ENCODE peak calls at places on chromosomes 5 and 9, in six cellular contexts. J is tibial artery, M is colonic mucosa, B is pancreas, R is heart right ventricle, P is adipocyte. C is an unnamed sample. For H3K9me3 and H3K36me3, the result is how much of the 10 kb centered on the place peaks cover.

GRCh38 chr5:143235423-143235822 is 168.1 kb downstream of the NR3C1 start:
- DNase-seq in J (no peak), M (no peak), B (no peak), R (no peak), P (peak), C (peak)

GRCh38 chr9:84368593-84368992 is 28.0 kb upstream of the SLC28A3 start:
- DNase-seq in J (no peak), M (no peak), B (no peak), R (no peak), P (no peak), C (no peak)

GRCh38 chr5:1877434-1878049 is 5.2 kb downstream of the IRX4 start:
- DNase-seq in J (no peak), M (no peak), B (no peak), R (no peak), P (no peak), C (no peak)

GRCh38 chr5:37814699-37815098 is 25.1 kb downstream of the GDNF start:
- DNase-seq in J (no peak), M (no peak), B (no peak), R (no peak), P (no peak), C (no peak)

GRCh38 chr5:156475831-156476551 is 149.0 kb downstream of the SGCD start:
- DNase-seq in J (peak), M (peak), B (no peak), R (no peak), P (peak), C (peak)

GRCh38 chr9:131734165-131734610 is 5.7 kb downstream of the RAPGEF1 start:
- DNase-seq in J (no peak), M (peak), B (no peak), R (peak), P (peak), C (no peak)

GRCh38 chr5:57002959-57003485 is 51.1 kb upstream of the MIER3 start:
- DNase-seq in J (no peak), M (no peak), B (no peak), R (no peak), P (no peak), C (no peak)

GRCh38 chr9:123437201-123437600 is 81.2 kb downstream of the CRB2 start:
- DNase-seq in J (no peak), M (no peak), B (no peak), R (no peak), P (no peak), C (no peak)

GRCh38 chr5:147972441-147972840 is 66.1 kb upstream of the C5orf46 start:
- DNase-seq in J (no peak), M (no peak), B (no peak), R (no peak), P (no peak), C (no peak)

GRCh38 chr9:18071651-18072060 is 402.3 kb upstream of the ADAMTSL1 start:
- DNase-seq in J (no peak), M (no peak), B (no peak), R (no peak), P (no peak), C (no peak)

GRCh38 chr5:111670826-111671492 is 86.0 kb downstream of the NREP start:
- DNase-seq in J (no peak), M (no peak), B (no peak), R (no peak), P (no peak), C (no peak)

GRCh38 chr5:73816656-73817420 is 190.8 kb downstream of the ARHGEF28 start:
- DNase-seq in J (no peak), M (no peak), B (no peak), R (no peak), P (peak), C (peak)

GRCh38 chr9:78253285-78253684 is 17.4 kb downstream of the CEP78 start:
- DNase-seq in J (no peak), M (no peak), B (no peak), R (no peak), P (no peak), C (no peak)

GRCh38 chr5:72178910-72179815 is 71.9 kb downstream of the MAP1B start:
- DNase-seq in J (peak), M (peak), B (no peak), R (peak), P (peak), C (peak)

GRCh38 chr5:179699640-179700298 is 1.0 kb downstream of the CANX start:
- DNase-seq in J (no peak), M (peak), B (no peak), R (no peak), P (peak), C (peak)

GRCh38 chr5:10576121-10576789 is 12.4 kb downstream of the ANKRD33B start:
- DNase-seq in J (no peak), M (no peak), B (no peak), R (no peak), P (no peak), C (no peak)

GRCh38 chr5:125058185-125058826 is 311.9 kb upstream of the ZNF608 start:
- DNase-seq in J (no peak), M (no peak), B (no peak), R (no peak), P (peak), C (no peak)

DNA sequence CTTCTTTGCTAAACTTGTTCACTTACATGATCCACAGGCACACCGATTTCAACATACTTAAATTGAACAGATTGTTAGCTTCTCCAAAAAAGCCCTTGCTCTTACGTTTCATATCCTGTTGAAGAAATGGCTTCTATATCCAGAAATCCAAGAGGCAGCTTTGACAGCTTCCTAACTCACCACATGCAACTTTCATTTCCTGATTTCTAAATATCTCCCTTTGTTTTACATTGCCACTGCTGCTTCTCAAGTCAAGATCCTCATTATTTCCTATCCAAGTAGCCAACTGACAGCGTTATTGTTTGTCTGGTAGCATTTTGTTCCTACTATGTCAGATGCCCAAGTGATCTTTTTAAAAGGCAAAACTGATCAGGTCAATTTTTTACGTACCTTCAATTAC is 913.2 kb upstream of the TYRP1 start:
- DNase-seq in J (no peak), M (no peak), B (no peak), R (no peak), P (no peak), C (no peak)
- H3K9me3 ChIP-seq in J (under half), M (under half), B (under half), R (under half), P (under half), C (under half)

GRCh38 chr9:130095872-130096271 is 42.2 kb downstream of the GPR107 start:
- DNase-seq in J (no peak), M (no peak), B (no peak), R (no peak), P (no peak), C (no peak)
- H3K36me3 ChIP-seq in J (half or more), M (under half), B (under half), R (under half), P (half or more), C (under half)

DNA sequence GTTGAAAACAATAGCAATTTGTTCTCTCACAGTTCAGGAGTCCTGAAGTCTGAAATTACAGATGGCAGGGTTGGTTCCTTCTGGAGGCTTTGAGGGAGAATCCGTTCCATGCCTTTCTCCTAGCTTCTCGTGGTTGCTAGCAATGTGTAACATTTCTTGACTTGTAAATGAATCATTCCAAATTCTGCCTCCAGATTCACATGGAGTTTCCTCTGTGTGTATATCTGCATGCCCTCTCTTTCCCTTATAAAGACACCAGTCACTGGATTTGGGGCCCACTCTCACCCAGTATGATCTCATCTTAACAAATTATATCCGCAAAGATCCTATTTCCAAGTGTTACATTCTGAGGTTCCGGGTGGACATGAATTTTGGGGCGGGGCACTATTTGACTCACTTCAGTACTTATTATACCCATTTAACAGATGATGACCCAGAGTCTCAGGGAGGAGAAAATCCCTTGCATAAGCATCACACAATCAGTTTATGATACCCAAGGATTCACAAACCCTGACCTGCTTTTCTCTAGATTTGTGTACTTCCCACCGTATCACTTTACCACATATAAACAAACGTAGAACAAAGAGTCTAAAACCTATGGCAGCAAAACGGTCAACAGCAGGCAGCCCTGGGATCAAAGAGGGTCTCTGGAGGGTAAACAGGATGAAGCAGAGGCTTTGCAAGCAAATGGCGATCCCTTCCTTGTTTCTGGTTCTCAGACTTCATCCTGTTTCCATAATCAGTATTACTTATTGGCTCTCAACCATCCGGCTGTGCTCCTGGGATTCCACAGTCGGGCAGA is 93.7 kb downstream of the C9orf152 start:
- DNase-seq in J (no peak), M (no peak), B (no peak), R (no peak), P (no peak), C (no peak)
- H3K4me3 ChIP-seq in J (no peak), M (no peak), B (no peak), R (no peak), P (no peak), C (no peak)

DNA sequence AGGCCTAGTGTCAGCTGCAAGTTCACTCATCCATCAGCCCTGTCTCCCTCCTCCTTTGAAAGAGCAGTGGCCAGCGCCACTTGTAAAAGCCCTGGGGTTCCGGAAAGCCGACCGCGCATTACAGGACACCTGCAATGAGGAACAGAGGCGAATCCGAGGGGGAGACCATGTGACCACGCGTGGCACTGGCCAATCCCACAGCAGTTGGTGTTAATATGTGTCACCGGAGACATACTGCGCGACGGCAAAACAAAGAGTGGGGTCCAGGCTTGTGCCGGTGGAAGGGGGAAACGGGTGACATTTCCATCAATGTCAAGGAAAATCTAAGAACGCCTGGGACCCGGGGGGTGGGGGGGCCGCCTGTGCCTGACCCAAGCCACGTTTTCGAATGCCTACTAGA is 480.8 kb downstream of the SPATA31A7 start:
- DNase-seq in J (no peak), M (no peak), B (no peak), R (no peak), P (no peak), C (no peak)
- H3K9me3 ChIP-seq in J (under half), M (under half), B (under half), R (under half), P (under half), C (under half)

GRCh38 chr9:137581361-137582285 is 2.9 kb upstream of the DPH7 start:
- DNase-seq in J (no peak), M (no peak), B (no peak), R (no peak), P (no peak), C (no peak)

GRCh38 chr9:137578518-137579258 is at the start of gene DPH7:
- DNase-seq in J (peak), M (peak), B (peak), R (peak), P (peak), C (peak)

GRCh38 chr9:137580209-137580957 is 1.7 kb upstream of the DPH7 start:
- DNase-seq in J (no peak), M (no peak), B (peak), R (no peak), P (no peak), C (no peak)

GRCh38 chr9:137580958-137581331 is 2.2 kb upstream of the DPH7 start:
- DNase-seq in J (no peak), M (no peak), B (no peak), R (no peak), P (no peak), C (no peak)

GRCh38 chr9:137579259-137579604 is 507 bp upstream of the DPH7 start:
- DNase-seq in J (no peak), M (no peak), B (peak), R (no peak), P (no peak), C (no peak)
- H3K36me3 ChIP-seq in J (half or more), M (under half), B (under half), R (under half), P (under half), C (under half)

GRCh38 chr5:140111859-140112551 is 1.9 kb upstream of the PURA start:
- DNase-seq in J (no peak), M (no peak), B (no peak), R (no peak), P (no peak), C (no peak)
- H3K4me3 ChIP-seq in J (peak), M (no peak), B (no peak), R (peak), P (no peak), C (no peak)

DNA sequence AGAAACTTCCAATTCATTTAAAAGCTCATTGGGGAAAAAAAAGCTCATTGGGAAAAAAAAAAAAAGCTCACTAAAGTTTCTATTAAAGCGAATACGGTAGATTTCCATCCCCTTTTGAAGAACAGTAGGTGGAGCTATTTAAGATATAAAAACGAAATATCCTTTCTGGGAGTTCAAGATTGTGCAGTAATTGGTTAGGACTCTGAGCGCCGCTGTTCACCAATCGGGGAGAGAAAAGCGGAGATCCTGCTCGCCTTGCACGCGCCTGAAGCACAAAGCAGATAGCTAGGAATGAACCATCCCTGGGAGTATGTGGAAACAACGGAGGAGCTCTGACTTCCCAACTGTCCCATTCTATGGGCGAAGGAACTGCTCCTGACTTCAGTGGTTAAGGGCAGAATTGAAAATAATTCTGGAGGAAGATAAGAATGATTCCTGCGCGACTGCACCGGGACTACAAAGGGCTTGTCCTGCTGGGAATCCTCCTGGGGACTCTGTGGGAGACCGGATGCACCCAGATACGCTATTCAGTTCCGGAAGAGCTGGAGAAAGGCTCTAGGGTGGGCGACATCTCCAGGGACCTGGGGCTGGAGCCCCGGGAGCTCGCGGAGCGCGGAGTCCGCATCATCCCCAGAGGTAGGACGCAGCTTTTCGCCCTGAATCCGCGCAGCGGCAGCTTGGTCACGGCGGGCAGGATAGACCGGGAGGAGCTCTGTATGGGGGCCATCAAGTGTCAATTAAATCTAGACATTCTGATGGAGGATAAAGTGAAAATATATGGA is at the start of gene PCDHGA12:
- DNase-seq in J (peak), M (no peak), B (no peak), R (no peak), P (peak), C (no peak)
- H3K9me3 ChIP-seq in J (half or more), M (under half), B (under half), R (under half), P (under half), C (under half)

GRCh38 chr9:32413424-32413823 is 29.0 kb downstream of the ACO1 start:
- DNase-seq in J (no peak), M (no peak), B (no peak), R (no peak), P (peak), C (no peak)
- H3K36me3 ChIP-seq in J (half or more), M (under half), B (under half), R (under half), P (half or more), C (under half)